ENCODE peak calls at places on chromosomes 12 and 14, in eight cellular contexts. X is cardiac muscle cell, M is lower lobe of right lung, Q is HFFc6, G is MCF 10A, L is astrocyte of the spinal cord, Y is keratinocyte, Z is neural progenitor cell. V is an unnamed sample.

GRCh38 chr12:107318804-107319535 is 225.6 kb upstream of the CRY1 start:
- DNase-seq in X (peak), M (peak), Q (no peak), G (peak), L (peak), Y (no peak), Z (peak), V (no peak)

GRCh38 chr12:32273063-32273521 is 126.3 kb upstream of the FGD4 start:
- DNase-seq in X (no peak), M (no peak), Q (no peak), G (no peak), L (peak), Y (no peak), Z (no peak), V (no peak)

GRCh38 chr14:101791919-101792572 is 30.5 kb downstream of the PPP2R5C start:
- DNase-seq in X (no peak), M (no peak), Q (no peak), G (peak), L (peak), Y (no peak), Z (no peak), V (no peak)

GRCh38 chr14:70600382-70601157 is at the start of gene MED6:
- DNase-seq in X (peak), M (peak), Q (peak), G (peak), L (peak), Y (peak), Z (peak), V (peak)

GRCh38 chr12:92462049-92462448 is 240.7 kb upstream of the PLEKHG7 start:
- DNase-seq in X (no peak), M (no peak), Q (no peak), G (no peak), L (no peak), Y (no peak), Z (no peak), V (no peak)

GRCh38 chr14:55585854-55586253 is 5.8 kb downstream of the KTN1 start:
- DNase-seq in X (no peak), M (no peak), Q (peak), G (peak), L (peak), Y (no peak), Z (no peak), V (no peak)

GRCh38 chr12:108722992-108723766 is 8.1 kb downstream of the CORO1C start:
- DNase-seq in X (no peak), M (no peak), Q (peak), G (peak), L (peak), Y (no peak), Z (no peak), V (no peak)

GRCh38 chr14:46322730-46323425 is 328.7 kb downstream of the RPL10L start:
- DNase-seq in X (no peak), M (no peak), Q (no peak), G (no peak), L (no peak), Y (no peak), Z (no peak), V (no peak)

GRCh38 chr14:103854822-103855733 is 7.7 kb upstream of the PPP1R13B start:
- DNase-seq in X (peak), M (peak), Q (no peak), G (peak), L (no peak), Y (no peak), Z (peak), V (no peak)

GRCh38 chr12:88854260-88854659 is 274.0 kb upstream of the KITLG start:
- DNase-seq in X (no peak), M (no peak), Q (peak), G (peak), L (peak), Y (peak), Z (no peak), V (no peak)

GRCh38 chr14:26863736-26864135 is 265.9 kb upstream of the NOVA1 start:
- DNase-seq in X (no peak), M (no peak), Q (no peak), G (peak), L (peak), Y (no peak), Z (no peak), V (no peak)

GRCh38 chr14:97411938-97412612 is 614.9 kb downstream of the VRK1 start:
- DNase-seq in X (no peak), M (no peak), Q (no peak), G (peak), L (no peak), Y (no peak), Z (peak), V (no peak)

GRCh38 chr12:87931764-87932163 is 97.4 kb downstream of the C12orf50 start:
- DNase-seq in X (no peak), M (no peak), Q (peak), G (peak), L (peak), Y (no peak), Z (no peak), V (no peak)

GRCh38 chr12:74449872-74450271 is 87.8 kb upstream of the ATXN7L3B start:
- DNase-seq in X (no peak), M (no peak), Q (peak), G (peak), L (peak), Y (no peak), Z (no peak), V (no peak)

GRCh38 chr12:119666900-119667576 is 895 bp upstream of the PRKAB1 start:
- DNase-seq in X (no peak), M (no peak), Q (no peak), G (no peak), L (no peak), Y (no peak), Z (no peak), V (no peak)

GRCh38 chr12:71938728-71939385 is at the start of gene TPH2:
- DNase-seq in X (peak), M (peak), Q (peak), G (peak), L (peak), Y (no peak), Z (peak), V (peak)

GRCh38 chr12:32106153-32106516 is 512 bp upstream of the BICD1 start:
- DNase-seq in X (peak), M (no peak), Q (no peak), G (no peak), L (no peak), Y (no peak), Z (no peak), V (no peak)

GRCh38 chr12:22215467-22216253 is 118.8 kb downstream of the ST8SIA1 start:
- DNase-seq in X (no peak), M (no peak), Q (no peak), G (peak), L (no peak), Y (no peak), Z (no peak), V (no peak)

GRCh38 chr14:50855558-50855957 is 16.3 kb upstream of the ABHD12B start:
- DNase-seq in X (no peak), M (no peak), Q (peak), G (no peak), L (no peak), Y (no peak), Z (no peak), V (no peak)

GRCh38 chr12:92055877-92056276 is 89.8 kb downstream of the BTG1 start:
- DNase-seq in X (no peak), M (no peak), Q (no peak), G (peak), L (no peak), Y (no peak), Z (no peak), V (no peak)

GRCh38 chr12:47995976-47996375 is 8.3 kb downstream of the COL2A1 start:
- DNase-seq in X (no peak), M (no peak), Q (peak), G (no peak), L (peak), Y (no peak), Z (no peak), V (no peak)

GRCh38 chr12:105672171-105672570 is 341.7 kb downstream of the C12orf75 start:
- DNase-seq in X (no peak), M (no peak), Q (no peak), G (no peak), L (no peak), Y (no peak), Z (no peak), V (peak)

GRCh38 chr14:56891226-56891625 is 80.9 kb upstream of the OTX2 start:
- DNase-seq in X (no peak), M (no peak), Q (no peak), G (no peak), L (no peak), Y (no peak), Z (peak), V (no peak)

GRCh38 chr12:12975322-12976077 is 23.5 kb upstream of the GPRC5D start:
- DNase-seq in X (peak), M (no peak), Q (peak), G (peak), L (peak), Y (no peak), Z (peak), V (no peak)

GRCh38 chr14:79915411-79915810 is 295.9 kb downstream of the DIO2 start:
- DNase-seq in X (no peak), M (no peak), Q (no peak), G (no peak), L (no peak), Y (no peak), Z (no peak), V (no peak)

GRCh38 chr14:91167380-91167770 is 53.5 kb downstream of the DGLUCY start:
- DNase-seq in X (no peak), M (no peak), Q (no peak), G (no peak), L (no peak), Y (no peak), Z (no peak), V (no peak)

GRCh38 chr12:14970467-14970866 is 2.4 kb upstream of the PDE6H start:
- DNase-seq in X (no peak), M (no peak), Q (no peak), G (no peak), L (no peak), Y (no peak), Z (no peak), V (no peak)

GRCh38 chr14:99717682-99718013 is 33.5 kb downstream of the CYP46A1 start:
- DNase-seq in X (no peak), M (no peak), Q (no peak), G (no peak), L (no peak), Y (no peak), Z (no peak), V (no peak)

GRCh38 chr14:38256358-38256840 is 506 bp upstream of the CLEC14A start:
- DNase-seq in X (no peak), M (no peak), Q (no peak), G (no peak), L (peak), Y (no peak), Z (peak), V (no peak)

GRCh38 chr14:23588884-23589598 is 10.5 kb upstream of the JPH4 start:
- DNase-seq in X (peak), M (peak), Q (peak), G (peak), L (peak), Y (peak), Z (peak), V (peak)

GRCh38 chr12:51913071-51914033 is 6.0 kb downstream of the ACVRL1 start:
- DNase-seq in X (no peak), M (no peak), Q (no peak), G (no peak), L (no peak), Y (no peak), Z (no peak), V (no peak)

GRCh38 chr12:23096321-23096720 is 471.4 kb downstream of the ETNK1 start:
- DNase-seq in X (no peak), M (no peak), Q (no peak), G (no peak), L (no peak), Y (no peak), Z (no peak), V (no peak)

GRCh38 chr14:50379563-50379962 is 17.1 kb downstream of the CDKL1 start:
- DNase-seq in X (no peak), M (no peak), Q (no peak), G (no peak), L (no peak), Y (no peak), Z (no peak), V (no peak)

GRCh38 chr12:57401165-57401564 is 29.7 kb downstream of the R3HDM2 start:
- DNase-seq in X (peak), M (no peak), Q (no peak), G (no peak), L (no peak), Y (no peak), Z (no peak), V (no peak)

GRCh38 chr14:42994001-42994736 is 1387.5 kb downstream of the LRFN5 start:
- DNase-seq in X (no peak), M (no peak), Q (no peak), G (peak), L (peak), Y (no peak), Z (no peak), V (no peak)

DNA sequence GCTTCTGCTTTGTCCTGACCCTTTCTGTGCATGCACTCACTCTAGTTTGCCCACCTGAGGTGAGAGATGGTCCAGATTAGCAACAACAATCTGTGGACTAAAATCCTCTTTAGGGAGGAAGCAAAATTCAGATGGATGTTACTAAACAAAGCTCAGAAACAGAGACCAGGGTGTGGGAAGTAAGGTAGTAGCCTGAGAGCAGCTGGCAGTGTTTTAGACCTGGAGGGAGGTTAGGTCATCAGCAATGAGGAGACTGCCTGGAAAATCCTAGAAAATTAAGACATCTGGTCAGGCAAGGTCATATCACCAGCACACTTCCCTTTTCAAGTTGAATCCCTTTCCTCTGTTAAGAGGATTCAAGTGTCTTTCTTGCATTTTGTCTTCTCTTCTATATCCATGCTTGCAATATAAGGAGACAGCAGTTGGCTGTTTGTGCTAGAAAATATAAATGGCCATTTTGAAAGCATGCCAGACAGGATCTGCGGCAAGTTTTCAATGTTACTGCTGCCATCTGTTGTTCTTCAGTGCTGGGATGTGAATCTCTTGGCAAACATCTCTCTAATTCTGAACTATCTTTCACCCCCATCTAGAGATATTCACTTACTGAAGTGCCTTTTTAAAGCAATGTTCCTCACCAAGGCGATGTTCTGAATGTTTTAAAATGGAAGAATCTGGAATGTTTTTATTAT is 266.4 kb downstream of the NAV3 start:
- DNase-seq in X (no peak), M (no peak), Q (no peak), G (no peak), L (peak), Y (no peak), Z (no peak), V (no peak)
- TF ChIP-seq CTCF in X (peak), M (no peak), Q (no peak), G (no peak), L (peak), Y (no peak), Z (no peak), V (no peak)

GRCh38 chr12:78571953-78572352 is 292.6 kb upstream of the SYT1 start:
- DNase-seq in X (no peak), M (no peak), Q (no peak), G (no peak), L (no peak), Y (no peak), Z (peak), V (no peak)
- TF ChIP-seq CTCF in X (no peak), M (no peak), Q (no peak), G (no peak), L (no peak), Y (no peak), Z (peak), V (no peak)

DNA sequence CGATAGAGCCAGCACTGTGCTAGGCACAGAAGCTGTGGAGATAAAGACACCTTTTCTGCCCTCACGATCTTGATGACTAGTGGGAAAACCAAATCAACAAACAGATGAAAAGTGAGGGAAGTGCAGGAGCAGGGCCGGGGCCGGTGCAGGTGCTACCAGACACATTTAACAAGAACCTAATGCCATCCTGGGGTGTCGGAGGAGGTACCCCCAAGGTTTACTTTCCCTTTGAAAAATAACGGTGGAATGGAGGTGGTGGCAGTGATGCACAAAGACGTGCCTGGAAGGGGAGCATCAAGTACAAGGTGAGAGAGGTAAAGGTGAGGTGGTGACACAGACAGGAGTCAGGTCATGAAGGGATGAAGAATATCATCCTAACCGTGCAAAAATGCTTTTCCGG is 22.1 kb downstream of the SLC6A13 start:
- DNase-seq in X (no peak), M (no peak), Q (no peak), G (no peak), L (no peak), Y (no peak), Z (no peak), V (no peak)
- TF ChIP-seq CTCF in X (no peak), M (no peak), Q (no peak), G (no peak), L (no peak), Y (no peak), Z (no peak), V (no peak)

DNA sequence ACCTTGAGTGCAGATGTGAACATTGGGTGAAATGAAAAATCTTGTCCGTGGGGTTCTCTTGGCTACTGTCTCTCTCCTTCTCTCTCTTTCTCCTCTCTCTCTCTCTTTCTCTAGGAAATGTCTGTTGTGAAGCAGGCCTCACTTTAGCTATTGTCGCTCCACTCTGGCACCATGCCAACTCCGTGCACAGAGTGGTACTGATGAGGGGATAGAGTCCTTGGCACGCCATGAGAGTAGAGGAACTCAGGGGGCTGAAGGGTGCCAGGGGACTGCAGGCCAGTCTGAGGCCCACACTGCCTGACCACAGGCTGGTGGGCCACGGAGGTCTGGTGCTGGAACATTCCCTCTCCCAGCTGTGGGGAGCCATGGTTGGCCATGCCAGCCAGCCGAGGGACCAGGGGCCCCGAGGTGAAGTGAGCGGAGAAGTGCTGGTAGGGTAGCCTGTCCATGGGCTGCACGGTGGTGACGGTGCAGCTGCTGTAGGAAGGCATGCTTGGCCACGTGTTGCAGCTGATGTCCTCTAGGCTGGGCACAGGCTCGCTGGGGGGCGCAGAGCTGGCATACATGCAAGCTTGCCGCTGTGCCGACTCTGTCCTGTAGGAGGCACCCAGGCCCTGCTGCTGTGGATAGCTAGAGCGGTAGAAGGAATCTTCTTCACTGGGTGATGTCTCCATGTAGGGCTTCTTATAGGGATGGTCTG is 50.4 kb downstream of the TBX5 start:
- DNase-seq in X (no peak), M (no peak), Q (no peak), G (peak), L (no peak), Y (no peak), Z (peak), V (peak)
- TF ChIP-seq CTCF in X (peak), M (no peak), Q (peak), G (no peak), L (no peak), Y (no peak), Z (peak), V (peak)

V was measured in left ventricle myocardium inferior.